ENCODE peak calls at places on chromosomes 5 and 9, in five cellular contexts. One of them, this sample, is unnamed.

GRCh38 chr9:4837768-4838546 is 45.2 kb downstream of the RCL1 start:
- DNase-seq in posterior cingulate gyrus: peak; percentile 25
- DNase-seq in Calu3: no peak
- DNase-seq in right cardiac atrium: no peak
- DNase-seq in stimulated activated CD4-positive, alpha-beta T cell treated with anti-CD3 and anti-CD28 coated beads, TNF-alpha, amount 100 ng/mL, for 24 hours: no peak
- DNase-seq in this sample: no peak

GRCh38 chr5:10860645-10861455 is 99.8 kb upstream of the DAP start:
- DNase-seq in posterior cingulate gyrus: no peak
- DNase-seq in Calu3: no peak
- DNase-seq in right cardiac atrium: no peak
- DNase-seq in stimulated activated CD4-positive, alpha-beta T cell treated with anti-CD3 and anti-CD28 coated beads, TNF-alpha, amount 100 ng/mL, for 24 hours: no peak
- DNase-seq in this sample: no peak

GRCh38 chr9:120890415-120891254 is 13.6 kb upstream of the PHF19 start:
- DNase-seq in posterior cingulate gyrus: no peak
- DNase-seq in Calu3: no peak
- DNase-seq in right cardiac atrium: no peak
- DNase-seq in stimulated activated CD4-positive, alpha-beta T cell treated with anti-CD3 and anti-CD28 coated beads, TNF-alpha, amount 100 ng/mL, for 24 hours: no peak
- DNase-seq in this sample: no peak

GRCh38 chr9:136091582-136092352 is 3.3 kb downstream of the NACC2 start:
- DNase-seq in posterior cingulate gyrus: no peak
- DNase-seq in Calu3: no peak
- DNase-seq in right cardiac atrium: peak; percentile 56
- DNase-seq in stimulated activated CD4-positive, alpha-beta T cell treated with anti-CD3 and anti-CD28 coated beads, TNF-alpha, amount 100 ng/mL, for 24 hours: no peak
- DNase-seq in this sample: peak; percentile 43

GRCh38 chr5:117594165-117594564 is 1019.5 kb upstream of the SEMA6A start:
- DNase-seq in posterior cingulate gyrus: peak; percentile 12
- DNase-seq in Calu3: no peak
- DNase-seq in right cardiac atrium: peak; percentile 39
- DNase-seq in stimulated activated CD4-positive, alpha-beta T cell treated with anti-CD3 and anti-CD28 coated beads, TNF-alpha, amount 100 ng/mL, for 24 hours: no peak
- DNase-seq in this sample: no peak

GRCh38 chr5:145429170-145429569 is 406.0 kb downstream of the PRELID2 start:
- DNase-seq in posterior cingulate gyrus: no peak
- DNase-seq in Calu3: no peak
- DNase-seq in right cardiac atrium: no peak
- DNase-seq in stimulated activated CD4-positive, alpha-beta T cell treated with anti-CD3 and anti-CD28 coated beads, TNF-alpha, amount 100 ng/mL, for 24 hours: no peak
- DNase-seq in this sample: no peak

GRCh38 chr9:3478549-3478953 is 47.2 kb downstream of the RFX3 start:
- DNase-seq in posterior cingulate gyrus: no peak
- DNase-seq in Calu3: peak; percentile 25
- DNase-seq in right cardiac atrium: no peak
- DNase-seq in stimulated activated CD4-positive, alpha-beta T cell treated with anti-CD3 and anti-CD28 coated beads, TNF-alpha, amount 100 ng/mL, for 24 hours: no peak
- DNase-seq in this sample: no peak

GRCh38 chr5:127615916-127616315 is 33.0 kb upstream of the CTXN3 start:
- DNase-seq in posterior cingulate gyrus: no peak
- DNase-seq in Calu3: no peak
- DNase-seq in right cardiac atrium: no peak
- DNase-seq in stimulated activated CD4-positive, alpha-beta T cell treated with anti-CD3 and anti-CD28 coated beads, TNF-alpha, amount 100 ng/mL, for 24 hours: no peak
- DNase-seq in this sample: no peak

GRCh38 chr5:55636177-55636576 is 75.9 kb downstream of the SLC38A9 start:
- DNase-seq in posterior cingulate gyrus: no peak
- DNase-seq in Calu3: no peak
- DNase-seq in right cardiac atrium: no peak
- DNase-seq in stimulated activated CD4-positive, alpha-beta T cell treated with anti-CD3 and anti-CD28 coated beads, TNF-alpha, amount 100 ng/mL, for 24 hours: no peak
- DNase-seq in this sample: no peak

GRCh38 chr9:123834907-123835562 is 94.9 kb downstream of the DENND1A start:
- DNase-seq in posterior cingulate gyrus: no peak
- DNase-seq in Calu3: no peak
- DNase-seq in right cardiac atrium: no peak
- DNase-seq in stimulated activated CD4-positive, alpha-beta T cell treated with anti-CD3 and anti-CD28 coated beads, TNF-alpha, amount 100 ng/mL, for 24 hours: no peak
- DNase-seq in this sample: no peak

GRCh38 chr9:81317939-81318338 is 371.4 kb downstream of the TLE1 start:
- DNase-seq in posterior cingulate gyrus: no peak
- DNase-seq in Calu3: no peak
- DNase-seq in right cardiac atrium: no peak
- DNase-seq in stimulated activated CD4-positive, alpha-beta T cell treated with anti-CD3 and anti-CD28 coated beads, TNF-alpha, amount 100 ng/mL, for 24 hours: no peak
- DNase-seq in this sample: no peak

GRCh38 chr9:136182850-136183422 is 22.0 kb downstream of the LHX3 start:
- DNase-seq in posterior cingulate gyrus: no peak
- DNase-seq in Calu3: no peak
- DNase-seq in right cardiac atrium: peak; percentile 34
- DNase-seq in stimulated activated CD4-positive, alpha-beta T cell treated with anti-CD3 and anti-CD28 coated beads, TNF-alpha, amount 100 ng/mL, for 24 hours: no peak
- DNase-seq in this sample: no peak

GRCh38 chr9:129676970-129677369 is 11.5 kb downstream of the PRRX2 start:
- DNase-seq in posterior cingulate gyrus: no peak
- DNase-seq in Calu3: no peak
- DNase-seq in right cardiac atrium: peak; percentile 54
- DNase-seq in stimulated activated CD4-positive, alpha-beta T cell treated with anti-CD3 and anti-CD28 coated beads, TNF-alpha, amount 100 ng/mL, for 24 hours: no peak
- DNase-seq in this sample: no peak

GRCh38 chr5:113546711-113547159 is 33.2 kb downstream of the YTHDC2 start:
- DNase-seq in posterior cingulate gyrus: no peak
- DNase-seq in Calu3: no peak
- DNase-seq in right cardiac atrium: no peak
- DNase-seq in stimulated activated CD4-positive, alpha-beta T cell treated with anti-CD3 and anti-CD28 coated beads, TNF-alpha, amount 100 ng/mL, for 24 hours: no peak
- DNase-seq in this sample: no peak

GRCh38 chr5:134479839-134480238 is 45.6 kb upstream of the JADE2 start:
- DNase-seq in posterior cingulate gyrus: no peak
- DNase-seq in Calu3: no peak
- DNase-seq in right cardiac atrium: no peak
- DNase-seq in stimulated activated CD4-positive, alpha-beta T cell treated with anti-CD3 and anti-CD28 coated beads, TNF-alpha, amount 100 ng/mL, for 24 hours: no peak
- DNase-seq in this sample: no peak

GRCh38 chr5:154375331-154376008 is 70.3 kb upstream of the SAP30L start:
- DNase-seq in posterior cingulate gyrus: no peak
- DNase-seq in Calu3: no peak
- DNase-seq in right cardiac atrium: no peak
- DNase-seq in stimulated activated CD4-positive, alpha-beta T cell treated with anti-CD3 and anti-CD28 coated beads, TNF-alpha, amount 100 ng/mL, for 24 hours: no peak
- DNase-seq in this sample: no peak

GRCh38 chr5:151958111-151958510 is 33.5 kb upstream of the GLRA1 start:
- DNase-seq in posterior cingulate gyrus: no peak
- DNase-seq in Calu3: no peak
- DNase-seq in right cardiac atrium: no peak
- DNase-seq in stimulated activated CD4-positive, alpha-beta T cell treated with anti-CD3 and anti-CD28 coated beads, TNF-alpha, amount 100 ng/mL, for 24 hours: no peak
- DNase-seq in this sample: no peak

GRCh38 chr5:141782991-141783598 is 95.1 kb downstream of the PCDH1 start:
- DNase-seq in posterior cingulate gyrus: no peak
- DNase-seq in Calu3: peak; percentile 55
- DNase-seq in right cardiac atrium: no peak
- DNase-seq in stimulated activated CD4-positive, alpha-beta T cell treated with anti-CD3 and anti-CD28 coated beads, TNF-alpha, amount 100 ng/mL, for 24 hours: no peak
- DNase-seq in this sample: no peak

GRCh38 chr5:72477176-72477575 is 30.0 kb downstream of the ZNF366 start:
- DNase-seq in posterior cingulate gyrus: no peak
- DNase-seq in Calu3: no peak
- DNase-seq in right cardiac atrium: no peak
- DNase-seq in stimulated activated CD4-positive, alpha-beta T cell treated with anti-CD3 and anti-CD28 coated beads, TNF-alpha, amount 100 ng/mL, for 24 hours: no peak
- DNase-seq in this sample: no peak

GRCh38 chr9:31542384-31543055 is 841.9 kb upstream of the ACO1 start:
- DNase-seq in posterior cingulate gyrus: no peak
- DNase-seq in Calu3: peak; percentile 16
- DNase-seq in right cardiac atrium: no peak
- DNase-seq in stimulated activated CD4-positive, alpha-beta T cell treated with anti-CD3 and anti-CD28 coated beads, TNF-alpha, amount 100 ng/mL, for 24 hours: no peak
- DNase-seq in this sample: no peak

GRCh38 chr5:139650689-139651501 is 2.7 kb downstream of the CXXC5 start:
- DNase-seq in posterior cingulate gyrus: peak; percentile 60
- DNase-seq in Calu3: peak; percentile 67
- DNase-seq in right cardiac atrium: peak; percentile 86
- DNase-seq in stimulated activated CD4-positive, alpha-beta T cell treated with anti-CD3 and anti-CD28 coated beads, TNF-alpha, amount 100 ng/mL, for 24 hours: no peak
- DNase-seq in this sample: peak; percentile 83

GRCh38 chr5:50965621-50966362 is 299.4 kb downstream of the PARP8 start:
- DNase-seq in posterior cingulate gyrus: no peak
- DNase-seq in Calu3: no peak
- DNase-seq in right cardiac atrium: no peak
- DNase-seq in stimulated activated CD4-positive, alpha-beta T cell treated with anti-CD3 and anti-CD28 coated beads, TNF-alpha, amount 100 ng/mL, for 24 hours: no peak
- DNase-seq in this sample: peak; percentile 49

GRCh38 chr9:3756071-3756470 is 230.3 kb upstream of the RFX3 start:
- DNase-seq in posterior cingulate gyrus: no peak
- DNase-seq in Calu3: no peak
- DNase-seq in right cardiac atrium: no peak
- DNase-seq in stimulated activated CD4-positive, alpha-beta T cell treated with anti-CD3 and anti-CD28 coated beads, TNF-alpha, amount 100 ng/mL, for 24 hours: no peak
- DNase-seq in this sample: no peak

GRCh38 chr9:4038182-4038723 is 261.6 kb downstream of the GLIS3 start:
- DNase-seq in posterior cingulate gyrus: no peak
- DNase-seq in Calu3: no peak
- DNase-seq in right cardiac atrium: no peak
- DNase-seq in stimulated activated CD4-positive, alpha-beta T cell treated with anti-CD3 and anti-CD28 coated beads, TNF-alpha, amount 100 ng/mL, for 24 hours: no peak
- DNase-seq in this sample: no peak

GRCh38 chr9:90894956-90895687 is 93.5 kb downstream of the SYK start:
- DNase-seq in posterior cingulate gyrus: no peak
- DNase-seq in Calu3: peak; percentile 10
- DNase-seq in right cardiac atrium: no peak
- DNase-seq in stimulated activated CD4-positive, alpha-beta T cell treated with anti-CD3 and anti-CD28 coated beads, TNF-alpha, amount 100 ng/mL, for 24 hours: no peak
- DNase-seq in this sample: no peak

GRCh38 chr5:130496215-130496614 is 592.0 kb downstream of the CHSY3 start:
- DNase-seq in posterior cingulate gyrus: no peak
- DNase-seq in Calu3: no peak
- DNase-seq in right cardiac atrium: no peak
- DNase-seq in stimulated activated CD4-positive, alpha-beta T cell treated with anti-CD3 and anti-CD28 coated beads, TNF-alpha, amount 100 ng/mL, for 24 hours: no peak
- DNase-seq in this sample: no peak

GRCh38 chr5:178150977-178151734 is 2.5 kb downstream of the NHP2 start:
- DNase-seq in posterior cingulate gyrus: no peak
- DNase-seq in Calu3: no peak
- DNase-seq in right cardiac atrium: no peak
- DNase-seq in stimulated activated CD4-positive, alpha-beta T cell treated with anti-CD3 and anti-CD28 coated beads, TNF-alpha, amount 100 ng/mL, for 24 hours: no peak
- DNase-seq in this sample: no peak

GRCh38 chr5:2094616-2094995 is 211.9 kb upstream of the IRX4 start:
- DNase-seq in posterior cingulate gyrus: no peak
- DNase-seq in Calu3: no peak
- DNase-seq in right cardiac atrium: no peak
- DNase-seq in stimulated activated CD4-positive, alpha-beta T cell treated with anti-CD3 and anti-CD28 coated beads, TNF-alpha, amount 100 ng/mL, for 24 hours: no peak
- DNase-seq in this sample: no peak

GRCh38 chr9:126609711-126610388 is 3.9 kb upstream of the LMX1B start:
- DNase-seq in posterior cingulate gyrus: no peak
- DNase-seq in Calu3: no peak
- DNase-seq in right cardiac atrium: peak; percentile 72
- DNase-seq in stimulated activated CD4-positive, alpha-beta T cell treated with anti-CD3 and anti-CD28 coated beads, TNF-alpha, amount 100 ng/mL, for 24 hours: no peak
- DNase-seq in this sample: no peak

GRCh38 chr5:148796931-148797330 is 29.5 kb upstream of the ADRB2 start:
- DNase-seq in posterior cingulate gyrus: no peak
- DNase-seq in Calu3: no peak
- DNase-seq in right cardiac atrium: no peak
- DNase-seq in stimulated activated CD4-positive, alpha-beta T cell treated with anti-CD3 and anti-CD28 coated beads, TNF-alpha, amount 100 ng/mL, for 24 hours: no peak
- DNase-seq in this sample: no peak

GRCh38 chr5:178180141-178180863 is 6.9 kb downstream of the GMCL2 start:
- DNase-seq in posterior cingulate gyrus: no peak
- DNase-seq in Calu3: no peak
- DNase-seq in right cardiac atrium: no peak
- DNase-seq in stimulated activated CD4-positive, alpha-beta T cell treated with anti-CD3 and anti-CD28 coated beads, TNF-alpha, amount 100 ng/mL, for 24 hours: no peak
- DNase-seq in this sample: no peak

GRCh38 chr5:88244686-88245085 is 24.0 kb downstream of the TMEM161B start:
- DNase-seq in posterior cingulate gyrus: no peak
- DNase-seq in Calu3: no peak
- DNase-seq in right cardiac atrium: no peak
- DNase-seq in stimulated activated CD4-positive, alpha-beta T cell treated with anti-CD3 and anti-CD28 coated beads, TNF-alpha, amount 100 ng/mL, for 24 hours: no peak
- DNase-seq in this sample: no peak

GRCh38 chr9:129317179-129318011 is 139.3 kb upstream of the IER5L start:
- DNase-seq in posterior cingulate gyrus: peak; percentile 78
- DNase-seq in Calu3: peak; percentile 53
- DNase-seq in right cardiac atrium: peak; percentile 81
- DNase-seq in stimulated activated CD4-positive, alpha-beta T cell treated with anti-CD3 and anti-CD28 coated beads, TNF-alpha, amount 100 ng/mL, for 24 hours: no peak
- DNase-seq in this sample: no peak

This sample was measured in pancreas.